ENCODE peak calls at places on chromosomes 5 and 9, in six cellular contexts. F, L, J, A, I and O are unnamed samples.

GRCh38 chr9:94806307-94806893 is 79.9 kb downstream of the AOPEP start:
- DNase-seq in F (no peak), L (no peak), J (no peak), A (no peak), I (no peak), O (no peak)

GRCh38 chr9:27151693-27152397 is 42.8 kb downstream of the TEK start:
- DNase-seq in F (peak), L (no peak), J (peak), A (no peak), I (no peak), O (peak)

GRCh38 chr9:132834343-132834742 is 43.7 kb downstream of the AK8 start:
- DNase-seq in F (no peak), L (no peak), J (no peak), A (no peak), I (no peak), O (no peak)

GRCh38 chr5:80206282-80206681 is 49.6 kb downstream of the SERINC5 start:
- DNase-seq in F (peak), L (no peak), J (peak), A (no peak), I (no peak), O (peak)

GRCh38 chr5:43106290-43106638 is 14.4 kb upstream of the ZNF131 start:
- DNase-seq in F (peak), L (no peak), J (no peak), A (no peak), I (no peak), O (no peak)

GRCh38 chr9:122463828-122464632 is 13.7 kb downstream of the OR1J1 start:
- DNase-seq in F (no peak), L (no peak), J (no peak), A (peak), I (no peak), O (no peak)

GRCh38 chr9:79847074-79847473 is 275.3 kb downstream of the TLE4 start:
- DNase-seq in F (no peak), L (no peak), J (no peak), A (no peak), I (no peak), O (no peak)

GRCh38 chr5:32410630-32411029 is 33.9 kb downstream of the ZFR start:
- DNase-seq in F (no peak), L (no peak), J (peak), A (no peak), I (no peak), O (no peak)

GRCh38 chr5:141039517-141039916 is 11.7 kb upstream of the PCDHB1 start:
- DNase-seq in F (no peak), L (no peak), J (no peak), A (no peak), I (no peak), O (no peak)

GRCh38 chr9:88530051-88530450 is 4.9 kb upstream of the NXNL2 start:
- DNase-seq in F (peak), L (no peak), J (peak), A (no peak), I (no peak), O (peak)

GRCh38 chr5:82425591-82425990 is 147.4 kb upstream of the RPS23 start:
- DNase-seq in F (peak), L (no peak), J (peak), A (no peak), I (no peak), O (no peak)

GRCh38 chr5:131212471-131213021 is 41.8 kb downstream of the LYRM7 start:
- DNase-seq in F (no peak), L (no peak), J (no peak), A (no peak), I (peak), O (no peak)

GRCh38 chr9:137912671-137913070 is 35.1 kb downstream of the CACNA1B start:
- DNase-seq in F (no peak), L (peak), J (no peak), A (no peak), I (no peak), O (no peak)

GRCh38 chr5:66869347-66869746 is 273.2 kb downstream of the MAST4 start:
- DNase-seq in F (no peak), L (no peak), J (no peak), A (no peak), I (no peak), O (no peak)

GRCh38 chr5:135993894-135994514 is 34.8 kb upstream of the TGFBI start:
- DNase-seq in F (peak), L (no peak), J (peak), A (no peak), I (no peak), O (peak)

GRCh38 chr5:74540582-74540981 is 99.9 kb downstream of the ENC1 start:
- DNase-seq in F (no peak), L (no peak), J (no peak), A (no peak), I (no peak), O (no peak)

GRCh38 chr9:10371824-10372223 is 241.0 kb downstream of the PTPRD start:
- DNase-seq in F (no peak), L (no peak), J (no peak), A (no peak), I (no peak), O (no peak)

GRCh38 chr5:57751710-57752109 is 269.1 kb upstream of the ACTBL2 start:
- DNase-seq in F (no peak), L (no peak), J (peak), A (no peak), I (no peak), O (no peak)

GRCh38 chr5:58088941-58089340 is 370.9 kb downstream of the PLK2 start:
- DNase-seq in F (no peak), L (no peak), J (no peak), A (no peak), I (no peak), O (no peak)

GRCh38 chr5:114055318-114055788 is 306.5 kb upstream of the KCNN2 start:
- DNase-seq in F (peak), L (no peak), J (no peak), A (no peak), I (no peak), O (peak)

GRCh38 chr9:116157436-116158138 is 4.0 kb downstream of the PAPPA start:
- DNase-seq in F (peak), L (no peak), J (peak), A (no peak), I (no peak), O (no peak)

GRCh38 chr5:146240951-146241350 is 37.5 kb downstream of the RBM27 start:
- DNase-seq in F (peak), L (no peak), J (peak), A (no peak), I (no peak), O (peak)

GRCh38 chr9:125586173-125586512 is 120.9 kb downstream of the MAPKAP1 start:
- DNase-seq in F (no peak), L (no peak), J (no peak), A (no peak), I (no peak), O (no peak)

GRCh38 chr5:128237000-128237399 is 153.4 kb downstream of the SLC12A2 start:
- DNase-seq in F (no peak), L (no peak), J (no peak), A (no peak), I (no peak), O (no peak)

GRCh38 chr9:126028746-126029145 is 281.6 kb downstream of the PBX3 start:
- DNase-seq in F (no peak), L (no peak), J (no peak), A (no peak), I (no peak), O (no peak)

GRCh38 chr9:97479496-97480159 is 21.8 kb upstream of the TMOD1 start:
- DNase-seq in F (no peak), L (no peak), J (peak), A (no peak), I (no peak), O (no peak)

GRCh38 chr5:6435356-6435755 is 13.3 kb upstream of the UBE2QL1 start:
- DNase-seq in F (peak), L (peak), J (no peak), A (no peak), I (no peak), O (no peak)

GRCh38 chr5:165626161-165626560 is 2120.7 kb downstream of the MAT2B start:
- DNase-seq in F (no peak), L (no peak), J (no peak), A (no peak), I (no peak), O (no peak)

GRCh38 chr5:757931-758697 is 26.4 kb downstream of the ZDHHC11B start:
- DNase-seq in F (no peak), L (peak), J (no peak), A (no peak), I (no peak), O (no peak)

GRCh38 chr5:139669681-139670368 is 21.7 kb downstream of the CXXC5 start:
- DNase-seq in F (no peak), L (no peak), J (no peak), A (peak), I (no peak), O (no peak)

GRCh38 chr5:139668064-139668880 is 20.1 kb downstream of the CXXC5 start:
- DNase-seq in F (peak), L (no peak), J (no peak), A (peak), I (peak), O (no peak)

GRCh38 chr5:139667730-139668063 is 19.5 kb downstream of the CXXC5 start:
- DNase-seq in F (peak), L (no peak), J (no peak), A (no peak), I (no peak), O (peak)

GRCh38 chr5:139670369-139671095 is 22.4 kb downstream of the CXXC5 start:
- DNase-seq in F (no peak), L (no peak), J (no peak), A (peak), I (peak), O (no peak)

GRCh38 chr5:139668924-139669680 is 21.0 kb downstream of the CXXC5 start:
- DNase-seq in F (no peak), L (no peak), J (no peak), A (no peak), I (peak), O (no peak)
- H3K4me3 ChIP-seq in F (peak), L (peak), J (peak), A (peak), I (peak), O (peak)

GRCh38 chr5:29148581-29148980 is 2044.9 kb upstream of the CDH6 start:
- DNase-seq in F (no peak), L (no peak), J (no peak), A (no peak), I (no peak), O (no peak)

GRCh38 chr5:29148073-29148472 is 2045.4 kb upstream of the CDH6 start:
- DNase-seq in F (no peak), L (no peak), J (no peak), A (no peak), I (no peak), O (no peak)

DNA sequence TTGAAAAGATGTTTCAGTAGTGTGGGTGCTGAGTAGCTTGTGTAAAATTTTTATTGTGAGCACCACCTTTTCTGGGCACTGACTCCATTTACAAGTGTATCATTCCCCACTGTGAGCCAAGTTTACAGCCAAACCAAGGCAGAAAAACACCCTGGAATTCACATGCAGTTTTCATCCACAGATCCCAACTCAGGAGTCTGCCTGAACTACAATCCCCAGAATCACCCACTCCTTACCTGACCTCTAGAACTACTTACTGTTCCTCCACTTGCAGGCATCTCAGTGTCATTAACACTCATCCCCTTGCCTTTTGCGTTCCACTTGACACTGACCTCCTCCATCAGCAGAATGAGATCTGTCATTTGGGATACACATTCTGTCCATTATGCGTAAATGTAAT is 2042.6 kb upstream of the CDH6 start:
- DNase-seq in F (no peak), L (no peak), J (no peak), A (no peak), I (no peak), O (no peak)
- TF ChIP-seq CTCF in F (no peak), L (no peak), J (no peak), A (no peak), I (no peak), O (no peak)

DNA sequence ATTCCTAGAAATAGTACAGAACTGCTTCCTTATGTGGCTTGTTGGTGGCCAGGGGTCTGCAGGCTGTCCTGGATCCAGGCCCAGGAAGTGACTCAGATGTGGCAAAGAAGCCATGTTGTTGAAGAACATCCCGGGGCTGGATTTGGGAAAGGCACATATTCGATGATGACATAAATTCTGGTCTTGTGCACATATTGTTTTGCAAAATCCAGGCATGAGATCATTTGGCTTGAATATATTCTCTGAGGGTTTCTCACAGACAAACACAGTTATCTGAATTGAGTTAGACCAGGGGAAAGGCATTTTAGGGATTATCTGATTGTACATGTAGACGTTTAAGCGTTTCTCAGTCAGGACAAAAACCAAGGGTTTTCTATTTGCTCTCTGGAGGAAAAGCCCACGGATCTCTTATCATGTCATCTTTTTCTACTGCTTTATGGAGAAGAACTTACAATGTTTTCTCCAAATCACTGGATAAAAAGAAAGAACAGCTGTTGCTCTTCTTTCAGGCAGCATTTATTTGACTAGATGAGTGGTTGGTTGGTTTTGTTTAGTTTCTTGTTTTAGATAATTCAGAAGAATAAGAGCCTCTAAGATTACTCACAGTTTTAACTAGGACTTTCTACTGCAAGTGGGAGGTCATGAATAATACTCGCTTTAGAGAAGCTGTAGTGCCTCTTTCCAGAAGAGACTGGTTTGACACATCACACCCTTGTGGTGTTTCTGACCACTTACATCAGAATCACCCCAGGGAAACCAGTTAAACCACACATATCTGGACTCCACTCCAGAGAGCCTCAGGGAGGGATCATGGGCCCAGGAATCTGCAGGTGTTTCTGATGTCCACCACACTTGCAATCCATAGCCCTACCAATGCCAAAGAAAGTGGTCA is 29.5 kb upstream of the LHFPL2 start:
- DNase-seq in F (peak), L (peak), J (peak), A (no peak), I (peak), O (peak)
- H3K4me3 ChIP-seq in F (no peak), L (peak), J (no peak), A (no peak), I (no peak), O (no peak)

DNA sequence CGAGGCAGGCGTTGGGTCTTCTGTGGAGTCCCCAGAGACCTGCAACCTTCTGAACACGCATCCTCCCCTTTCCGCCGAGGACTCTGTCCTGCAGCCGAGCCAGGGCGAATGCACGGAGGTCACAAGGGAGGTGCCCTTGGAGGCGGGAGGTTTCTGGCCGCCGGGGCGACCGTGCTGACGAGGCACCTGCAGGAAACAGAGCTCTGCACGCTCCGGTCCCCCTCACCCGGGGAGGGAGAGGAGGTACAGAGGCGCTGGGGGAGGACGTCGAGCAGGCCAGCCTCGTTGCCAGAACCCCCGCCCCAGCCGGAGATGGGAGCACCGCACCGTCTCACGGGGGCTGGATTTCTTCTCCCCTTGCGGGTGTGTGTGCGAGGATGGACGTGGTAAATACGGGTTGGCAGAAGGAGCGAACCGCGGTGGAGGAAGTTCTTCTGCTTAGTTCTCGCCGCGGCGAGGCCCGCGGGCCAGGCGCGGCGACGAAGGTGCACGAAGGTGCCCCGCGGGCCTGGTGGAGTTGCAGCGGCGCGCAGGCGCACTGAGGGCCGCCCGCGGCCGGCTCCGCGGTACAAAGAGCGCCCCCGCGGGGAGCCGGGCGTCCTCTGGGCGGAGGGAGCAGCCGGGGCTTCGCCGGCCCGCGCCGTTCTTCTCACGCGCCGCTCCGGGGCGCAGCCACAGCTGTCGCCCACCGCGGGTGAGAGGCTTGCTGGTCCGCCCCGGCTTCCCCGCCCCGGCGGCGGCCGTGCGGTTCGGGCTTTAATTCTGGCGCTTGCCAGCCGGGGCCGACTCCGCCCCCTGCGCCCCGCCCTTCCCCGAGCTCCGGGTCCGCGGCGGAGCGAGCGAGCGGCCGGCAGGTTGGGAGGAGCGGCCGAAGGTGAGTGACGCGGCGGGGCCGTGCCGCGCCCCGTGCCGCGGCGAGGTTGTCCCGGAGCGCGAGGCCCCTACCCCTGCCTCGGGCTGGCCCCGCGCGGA is 289.5 kb downstream of the DOCK8 start:
- DNase-seq in F (peak), L (peak), J (peak), A (peak), I (peak), O (peak)
- TF ChIP-seq CTCF in F (no peak), L (no peak), J (no peak), A (peak), I (no peak), O (no peak)

GRCh38 chr9:131774636-131775035 is 34.8 kb upstream of the RAPGEF1 start:
- DNase-seq in F (no peak), L (no peak), J (no peak), A (no peak), I (no peak), O (no peak)
- H3K4me3 ChIP-seq in F (no peak), L (no peak), J (no peak), A (no peak), I (no peak), O (no peak)

DNA sequence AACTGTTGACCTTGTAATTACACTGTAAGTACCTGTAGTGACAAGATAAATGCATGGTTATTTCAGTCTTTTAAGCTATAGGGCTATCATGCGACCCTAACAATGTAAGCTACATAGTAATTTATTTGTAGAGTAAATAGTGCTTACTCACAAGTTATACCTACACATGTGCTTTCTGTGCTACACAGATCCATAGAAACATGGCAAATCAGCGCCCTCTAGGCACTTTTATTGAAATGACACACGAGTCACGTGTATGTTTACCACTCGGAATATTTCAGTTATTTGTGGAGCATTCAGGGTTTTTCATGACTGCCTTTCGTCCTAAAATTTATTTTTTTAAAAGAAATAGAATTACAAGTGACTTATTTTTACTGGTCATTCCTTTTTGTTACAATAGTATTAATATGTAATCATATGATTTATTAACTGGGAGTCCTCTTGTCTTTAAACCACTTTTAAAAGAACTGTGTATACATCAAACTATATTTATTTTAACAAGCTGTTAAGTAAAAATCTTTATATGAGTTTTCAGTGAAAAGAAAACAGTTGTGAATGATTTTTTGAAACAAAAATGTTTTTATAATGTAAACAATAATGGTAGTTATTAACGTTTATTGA is 1242.3 kb upstream of the WWC1 start:
- DNase-seq in F (peak), L (no peak), J (peak), A (no peak), I (no peak), O (no peak)
- TF ChIP-seq CTCF in F (peak), L (no peak), J (no peak), A (peak), I (peak), O (peak)